ENCODE peak calls at places on chromosomes 7 and 10, in eight cellular contexts. Y is dorsolateral prefrontal cortex, O is endodermal cell, R is pancreas, H is A549, Q is hepatocyte, F is brain microvascular endothelial cell, M is IMR-90. S is an unnamed sample.
A peak's percentile ranks its signal among the peaks of the same experiment; 100 is the strongest.

GRCh38 chr7:31105256-31105950 is 53.3 kb downstream of the ADCYAP1R1 start:
- DNase-seq in Q (no peak), R (no peak), M (no peak), H (no peak), O (peak; percentile 48), Y (no peak), F (no peak), S (no peak)

GRCh38 chr10:15197911-15198310 is 29.4 kb upstream of the NMT2 start:
- DNase-seq in O (no peak), R (no peak), Y (no peak), H (no peak), M (no peak), Q (no peak), F (no peak), S (no peak)

GRCh38 chr7:85074-85945 is 107.1 kb upstream of the FAM20C start:
- DNase-seq in F (no peak), O (peak; percentile 53), R (no peak), Q (peak; percentile 50), M (peak; percentile 54), Y (no peak), H (no peak), S (no peak)

GRCh38 chr10:45180946-45181439 is 134.4 kb downstream of the OR13A1 start:
- DNase-seq in Q (no peak), R (no peak), Y (no peak), H (no peak), O (no peak), M (no peak), F (no peak), S (no peak)

GRCh38 chr10:67784584-67784983 is 53.4 kb downstream of the DNAJC12 start:
- DNase-seq in Y (no peak), Q (no peak), H (no peak), R (no peak), O (no peak), M (peak; percentile 8), F (no peak), S (peak; percentile 30)

GRCh38 chr10:19096674-19097073 is 48.1 kb downstream of the MALRD1 start:
- DNase-seq in M (no peak), R (no peak), Y (no peak), H (no peak), O (no peak), F (no peak), Q (no peak), S (no peak)

GRCh38 chr10:97540669-97541500 is 31.7 kb upstream of the ANKRD2 start:
- DNase-seq in O (peak; percentile 76), R (no peak), H (no peak), Q (no peak), Y (no peak), M (no peak), F (no peak), S (no peak)

GRCh38 chr10:126092806-126093205 is 196.4 kb downstream of the FANK1 start:
- DNase-seq in Y (no peak), M (peak; percentile 17), O (no peak), R (no peak), H (no peak), Q (no peak), F (no peak), S (no peak)

GRCh38 chr10:122201401-122201800 is 69.7 kb upstream of the BTBD16 start:
- DNase-seq in O (no peak), Y (no peak), M (no peak), Q (no peak), F (no peak), R (no peak), H (no peak), S (no peak)

GRCh38 chr7:83159731-83160130 is 3.0 kb downstream of the PCLO start:
- DNase-seq in M (no peak), H (no peak), Q (no peak), F (no peak), R (no peak), O (no peak), Y (no peak), S (no peak)

GRCh38 chr10:132520147-132520811 is 17.3 kb upstream of the INPP5A start:
- DNase-seq in M (peak; percentile 57), Q (peak; percentile 74), F (peak; percentile 39), H (no peak), Y (no peak), O (peak; percentile 39), R (no peak), S (no peak)

GRCh38 chr10:23432639-23433038 is 6.2 kb upstream of the OTUD1 start:
- DNase-seq in R (no peak), H (no peak), F (no peak), M (no peak), O (no peak), Q (no peak), Y (no peak), S (peak; percentile 52)
- H3K4me3 ChIP-seq in R (no peak overlapping the region), H (no peak overlapping the region), F (no peak overlapping the region), M (no peak overlapping the region), O (no peak overlapping the region), Q (no peak overlapping the region), Y (no peak overlapping the region), S (no peak overlapping the region)

DNA sequence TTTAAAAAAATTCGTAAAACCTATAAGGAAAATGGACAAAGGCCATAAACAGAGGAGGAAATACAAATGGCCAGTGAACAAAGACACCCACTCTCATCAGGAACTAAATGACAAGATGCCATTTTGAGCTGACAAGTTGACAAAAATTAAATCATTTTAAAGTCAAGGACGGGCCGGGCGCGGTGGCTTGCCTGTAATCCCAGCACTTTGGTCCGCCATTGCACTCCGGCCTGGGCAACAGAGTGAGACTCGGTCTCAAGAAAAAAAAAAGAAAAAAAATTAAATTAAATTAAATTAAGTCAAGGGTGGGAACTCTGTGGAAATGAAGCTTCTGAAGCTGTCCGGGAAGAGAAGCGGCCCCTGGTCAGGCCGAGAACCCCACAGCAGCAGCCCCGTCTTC is 1.2 kb upstream of the NOM1 start:
- DNase-seq in M (no peak), Y (no peak), Q (no peak), H (no peak), R (no peak), O (no peak), F (no peak), S (no peak)
- H3K4me3 ChIP-seq in M (no peak overlapping the region), Y (peak overlapping the region; percentile 84), Q (no peak overlapping the region), H (no peak overlapping the region), R (peak overlapping the region; percentile 100), O (no peak overlapping the region), F (peak overlapping the region; percentile 85), S (no peak overlapping the region)

GRCh38 chr7:105690286-105690915 is 109.1 kb upstream of the EFCAB10 start:
- DNase-seq in M (no peak), F (no peak), Q (no peak), Y (no peak), O (peak; percentile 72), H (no peak), R (no peak), S (no peak)
- H3K4me3 ChIP-seq in M (peak overlapping the region; percentile 8), F (no peak overlapping the region), Q (no peak overlapping the region), Y (peak overlapping the region; percentile 56), O (no peak overlapping the region), H (no peak overlapping the region), R (no peak overlapping the region), S (no peak overlapping the region)

GRCh38 chr10:111075577-111076185 is 1.1 kb upstream of the ADRA2A start:
- DNase-seq in Q (no peak), M (no peak), O (peak; percentile 26), R (no peak), F (no peak), Y (no peak), H (no peak), S (no peak)
- H3K4me3 ChIP-seq in Q (no peak overlapping the region), M (no peak overlapping the region), O (peak overlapping the region; percentile 81), R (peak overlapping the region; percentile 53), F (peak overlapping the region; percentile 46), Y (peak overlapping the region; percentile 49), H (peak overlapping the region; percentile 61), S (no peak overlapping the region)

GRCh38 chr10:114044251-114045070 is 795 bp downstream of the ADRB1 start:
- DNase-seq in H (no peak), Y (no peak), O (peak; percentile 74), R (peak; percentile 17), M (no peak), F (no peak), Q (peak; percentile 11), S (no peak)

GRCh38 chr10:114045071-114045737 is 1.5 kb downstream of the ADRB1 start:
- DNase-seq in Q (peak; percentile 71), O (peak; percentile 77), H (no peak), Y (no peak), R (peak; percentile 21), F (no peak), M (no peak), S (no peak)

GRCh38 chr10:114041166-114041565 is 2.5 kb upstream of the ADRB1 start:
- DNase-seq in R (no peak), M (no peak), Y (no peak), H (no peak), Q (no peak), O (no peak), F (no peak), S (no peak)

GRCh38 chr10:114043532-114044250 is at the start of gene ADRB1:
- DNase-seq in Y (peak; percentile 72), H (peak; percentile 86), Q (peak; percentile 76), F (peak; percentile 24), O (peak; percentile 93), M (peak; percentile 5), R (peak; percentile 83), S (no peak)

DNA sequence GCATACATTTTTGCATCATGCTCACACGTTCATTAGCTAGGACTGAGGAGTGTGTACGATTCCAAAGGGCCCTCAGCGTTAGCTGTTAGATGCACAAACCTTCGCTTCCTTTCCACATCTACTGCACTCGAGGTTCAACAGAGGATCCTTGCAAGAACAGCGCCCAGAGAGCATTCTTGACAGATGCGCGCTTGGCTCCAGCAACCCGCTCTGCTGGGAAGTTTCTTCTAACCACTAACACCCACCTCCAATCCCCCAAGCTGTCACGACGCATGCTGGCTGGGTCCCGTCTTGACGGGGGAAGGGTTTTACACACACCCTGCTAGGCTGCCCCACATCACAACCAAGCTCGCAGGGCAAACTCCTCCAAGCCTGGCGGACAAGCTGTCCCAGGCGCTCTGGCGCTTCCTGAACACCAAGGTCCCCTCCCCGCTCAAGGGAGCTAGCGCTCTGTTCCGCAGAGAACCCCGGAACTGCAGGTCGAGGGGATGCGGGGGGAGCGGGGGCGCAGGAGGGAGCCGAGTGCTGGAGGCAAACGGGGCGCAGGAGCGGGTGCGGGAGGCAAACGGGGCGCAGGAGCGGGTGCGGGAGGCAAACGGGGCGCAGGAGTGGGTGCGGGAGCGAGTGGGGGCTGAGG is 653 bp upstream of the ADRB1 start:
- DNase-seq in Q (peak; percentile 39), R (peak; percentile 40), M (peak; percentile 4), Y (no peak), O (peak; percentile 82), F (peak; percentile 41), H (peak; percentile 70), S (peak; percentile 25)
- H3K4me3 ChIP-seq in Q (peak overlapping the region; percentile 36), R (peak overlapping the region; percentile 56), M (no peak overlapping the region), Y (peak overlapping the region; percentile 65), O (peak overlapping the region; percentile 62), F (peak overlapping the region; percentile 52), H (peak overlapping the region; percentile 90), S (peak overlapping the region; percentile 37)

GRCh38 chr10:46992794-46993552 is 81.7 kb downstream of the PTPN20 start:
- DNase-seq in H (peak; percentile 28), M (peak; percentile 50), Q (peak; percentile 18), F (peak; percentile 35), Y (peak; percentile 26), R (no peak), O (peak; percentile 69), S (peak; percentile 46)
- H3K4me3 ChIP-seq in H (no peak overlapping the region), M (no peak overlapping the region), Q (no peak overlapping the region), F (peak overlapping the region; percentile 17), Y (no peak overlapping the region), R (no peak overlapping the region), O (no peak overlapping the region), S (no peak overlapping the region)

GRCh38 chr7:76272872-76273271 is 29.6 kb upstream of the HSPB1 start:
- DNase-seq in O (no peak), F (no peak), R (no peak), M (no peak), Q (no peak), H (no peak), Y (no peak), S (no peak)
- H3K4me3 ChIP-seq in O (no peak overlapping the region), F (no peak overlapping the region), R (no peak overlapping the region), M (no peak overlapping the region), Q (no peak overlapping the region), H (no peak overlapping the region), Y (no peak overlapping the region), S (no peak overlapping the region)

S was measured in bronchial epithelial cell.